ENCODE peak calls at places on chromosomes 6 and 20, in six cellular contexts. R is IMR-90; G is effector memory CD4-positive, alpha-beta T cell; X is right cardiac atrium; B is WTC11; M is immature natural killer cell. S is an unnamed sample.

GRCh38 chr20:23100021-23100753 is 14.1 kb upstream of the CD93 start:
- DNase-seq in B (no peak), X (no peak), G (no peak), R (no peak), M (no peak), S (no peak)

GRCh38 chr20:3486850-3487249 is 16.0 kb downstream of the ATRN start:
- DNase-seq in M (no peak), B (no peak), X (no peak), R (no peak), G (no peak), S (no peak)

GRCh38 chr20:19735446-19735845 is 22.6 kb upstream of the RIN2 start:
- DNase-seq in X (peak), G (no peak), R (peak), M (no peak), B (no peak), S (peak)

GRCh38 chr20:64222851-64223525 is 32.6 kb upstream of the PCMTD2 start:
- DNase-seq in M (no peak), X (peak), B (no peak), G (no peak), R (no peak), S (no peak)

GRCh38 chr20:49115565-49115964 is 69.5 kb downstream of the CSE1L start:
- DNase-seq in X (no peak), G (no peak), R (peak), B (no peak), M (no peak), S (peak)

GRCh38 chr6:11604215-11604614 is 66.7 kb downstream of the TMEM170B start:
- DNase-seq in M (no peak), X (no peak), G (no peak), R (no peak), B (no peak), S (no peak)

GRCh38 chr20:39004508-39004907 is 42.4 kb downstream of the DHX35 start:
- DNase-seq in M (no peak), X (no peak), R (no peak), G (no peak), B (no peak), S (no peak)

GRCh38 chr6:6781172-6781876 is 192.8 kb downstream of the LY86 start:
- DNase-seq in B (no peak), G (no peak), X (no peak), R (peak), M (no peak), S (no peak)

GRCh38 chr6:35602133-35602946 is 86.4 kb downstream of the FKBP5 start:
- DNase-seq in M (no peak), R (peak), G (no peak), B (no peak), X (no peak), S (no peak)

GRCh38 chr20:63029358-63030121 is 22.8 kb upstream of the BHLHE23 start:
- DNase-seq in B (no peak), X (no peak), G (no peak), M (no peak), R (no peak), S (no peak)

GRCh38 chr6:147043994-147044477 is 160.2 kb upstream of the STXBP5 start:
- DNase-seq in R (peak), M (no peak), G (no peak), B (no peak), X (no peak), S (no peak)

GRCh38 chr6:158487495-158487894 is 72.4 kb upstream of the TMEM181 start:
- DNase-seq in M (no peak), G (no peak), X (no peak), R (peak), B (no peak), S (peak)

GRCh38 chr6:108559884-108560462 is 744 bp upstream of the FOXO3 start:
- DNase-seq in G (no peak), B (peak), M (no peak), R (peak), X (peak), S (peak)

S was measured in hepatic stellate cell.